ENCODE peak calls at places on chromosomes 1 and 21, in ten cellular contexts. C is HFF-Myc, O is NCI-H1436, T is AML-193, H is NCI-H1105 treated with DMSO at 0.1 percent for 48 hours, U is Ammon's horn, B is endothelial cell, D is GDM1, I is amygdala, L is iPS-NIHi11. G is an unnamed sample.

GRCh38 chr1:185355947-185356346 is 38.9 kb upstream of the IVNS1ABP start:
- DNase-seq in T (no peak), U (no peak), B (no peak), D (no peak), O (no peak), H (no peak), I (no peak), C (no peak), L (no peak), G (no peak)

GRCh38 chr1:168387781-168388760 is 107.4 kb downstream of the TBX19 start:
- DNase-seq in D (no peak), I (no peak), L (peak; percentile 44), B (no peak), H (no peak), U (no peak), T (no peak), O (no peak), C (no peak), G (no peak)

GRCh38 chr1:39409055-39409816 is 82.2 kb upstream of the BMP8A start:
- DNase-seq in L (peak; percentile 38), O (no peak), I (no peak), D (no peak), U (peak; percentile 49), H (peak; percentile 14), B (peak; percentile 71), C (peak; percentile 61), T (no peak), G (no peak)

GRCh38 chr21:38448619-38449186 is 49.6 kb downstream of the ERG start:
- DNase-seq in L (peak; percentile 62), O (no peak), T (peak; percentile 64), C (no peak), B (no peak), H (no peak), D (no peak), I (no peak), U (no peak), G (no peak)

GRCh38 chr21:43775795-43776430 is at the start of gene CSTB:
- DNase-seq in I (peak; percentile 74), T (peak; percentile 26), L (peak; percentile 89), B (peak; percentile 68), H (peak; percentile 65), U (peak; percentile 91), D (peak; percentile 65), C (no peak), O (peak; percentile 73), G (no peak)

GRCh38 chr1:70877343-70877742 is 170.3 kb downstream of the PTGER3 start:
- DNase-seq in O (no peak), B (no peak), D (no peak), T (no peak), H (no peak), C (no peak), I (no peak), U (no peak), L (no peak), G (no peak)

GRCh38 chr1:162535501-162535900 is 26.0 kb upstream of the UAP1 start:
- DNase-seq in C (no peak), T (no peak), I (no peak), D (no peak), B (no peak), L (no peak), U (peak; percentile 9), H (no peak), O (no peak), G (no peak)

GRCh38 chr1:76229279-76229977 is 154.9 kb downstream of the ST6GALNAC3 start:
- DNase-seq in D (no peak), H (no peak), C (no peak), L (no peak), O (no peak), U (no peak), I (no peak), T (no peak), B (no peak), G (no peak)

GRCh38 chr21:26137379-26138060 is 33.0 kb downstream of the APP start:
- DNase-seq in C (no peak), L (no peak), T (no peak), D (no peak), O (no peak), U (no peak), H (no peak), B (no peak), I (no peak), G (no peak)

GRCh38 chr21:42684109-42684916 is 30.9 kb downstream of the PDE9A start:
- DNase-seq in C (no peak), T (no peak), I (no peak), D (no peak), O (no peak), U (no peak), L (no peak), B (no peak), H (no peak), G (no peak)

GRCh38 chr1:245317253-245317652 is 162.5 kb downstream of the KIF26B start:
- DNase-seq in I (no peak), D (no peak), H (no peak), B (no peak), C (no peak), T (no peak), L (no peak), O (no peak), U (no peak), G (no peak)

GRCh38 chr1:219757890-219758289 is 145.0 kb upstream of the ZC3H11B start:
- DNase-seq in D (no peak), O (peak; percentile 28), H (peak; percentile 8), B (peak; percentile 5), I (no peak), L (no peak), C (peak; percentile 27), T (no peak), U (no peak), G (no peak)

GRCh38 chr1:94621392-94621791 is 79.8 kb upstream of the F3 start:
- DNase-seq in H (peak; percentile 44), D (no peak), U (no peak), C (no peak), L (no peak), T (no peak), I (no peak), B (no peak), O (no peak), G (no peak)

GRCh38 chr21:18368193-18368592 is 35.4 kb downstream of the TMPRSS15 start:
- DNase-seq in I (no peak), U (no peak), B (no peak), T (no peak), D (no peak), L (no peak), O (no peak), C (no peak), H (no peak), G (no peak)